ENCODE peak calls at places on chromosomes 16 and 17, in eight cellular contexts. One of them, this sample, is unnamed.

GRCh38 chr17:15348030-15348429 is 6.6 kb upstream of the TEKT3 start:
- DNase-seq in omental fat pad: no peak
- DNase-seq in fibroblast of the aortic adventitia: peak
- DNase-seq in adrenal gland: no peak
- DNase-seq in astrocyte of the spinal cord: peak
- DNase-seq in HFF-Myc: no peak
- DNase-seq in BJ: peak
- DNase-seq in progenitor cell of endocrine pancreas: no peak
- DNase-seq in this sample: no peak

GRCh38 chr17:48555616-48556533 is 11.0 kb upstream of the HOXB2 start:
- DNase-seq in BJ: no peak
- DNase-seq in progenitor cell of endocrine pancreas: no peak
- DNase-seq in fibroblast of the aortic adventitia: peak
- DNase-seq in adrenal gland: no peak
- DNase-seq in omental fat pad: no peak
- DNase-seq in HFF-Myc: no peak
- DNase-seq in astrocyte of the spinal cord: peak
- DNase-seq in this sample: no peak

GRCh38 chr17:15451681-15452080 is 15.7 kb downstream of the CDRT4 start:
- DNase-seq in adrenal gland: no peak
- DNase-seq in BJ: no peak
- DNase-seq in astrocyte of the spinal cord: no peak
- DNase-seq in progenitor cell of endocrine pancreas: no peak
- DNase-seq in HFF-Myc: no peak
- DNase-seq in omental fat pad: no peak
- DNase-seq in fibroblast of the aortic adventitia: no peak
- DNase-seq in this sample: no peak

GRCh38 chr17:27533068-27533397 is 76.8 kb downstream of the KSR1 start:
- DNase-seq in omental fat pad: no peak
- DNase-seq in fibroblast of the aortic adventitia: no peak
- DNase-seq in adrenal gland: no peak
- DNase-seq in HFF-Myc: no peak
- DNase-seq in progenitor cell of endocrine pancreas: no peak
- DNase-seq in BJ: no peak
- DNase-seq in astrocyte of the spinal cord: no peak
- DNase-seq in this sample: no peak

GRCh38 chr17:8875957-8876356 is 8.5 kb upstream of the PIK3R6 start:
- DNase-seq in omental fat pad: no peak
- DNase-seq in adrenal gland: no peak
- DNase-seq in BJ: no peak
- DNase-seq in HFF-Myc: peak
- DNase-seq in astrocyte of the spinal cord: peak
- DNase-seq in progenitor cell of endocrine pancreas: no peak
- DNase-seq in fibroblast of the aortic adventitia: peak
- DNase-seq in this sample: no peak

GRCh38 chr17:8885968-8886674 is 18.6 kb upstream of the PIK3R6 start:
- DNase-seq in omental fat pad: no peak
- DNase-seq in HFF-Myc: no peak
- DNase-seq in fibroblast of the aortic adventitia: no peak
- DNase-seq in progenitor cell of endocrine pancreas: no peak
- DNase-seq in BJ: no peak
- DNase-seq in adrenal gland: no peak
- DNase-seq in astrocyte of the spinal cord: no peak
- DNase-seq in this sample: no peak

GRCh38 chr16:83923581-83924365 is 24.9 kb downstream of the MLYCD start:
- DNase-seq in HFF-Myc: no peak
- DNase-seq in omental fat pad: no peak
- DNase-seq in BJ: no peak
- DNase-seq in progenitor cell of endocrine pancreas: no peak
- DNase-seq in astrocyte of the spinal cord: no peak
- DNase-seq in adrenal gland: no peak
- DNase-seq in fibroblast of the aortic adventitia: no peak
- DNase-seq in this sample: no peak

GRCh38 chr16:85425061-85425662 is 188.0 kb upstream of the GSE1 start:
- DNase-seq in omental fat pad: no peak
- DNase-seq in BJ: no peak
- DNase-seq in astrocyte of the spinal cord: no peak
- DNase-seq in progenitor cell of endocrine pancreas: peak
- DNase-seq in adrenal gland: no peak
- DNase-seq in HFF-Myc: no peak
- DNase-seq in fibroblast of the aortic adventitia: no peak
- DNase-seq in this sample: no peak

GRCh38 chr17:42679001-42679491 is 2.3 kb upstream of the PLEKHH3 start:
- DNase-seq in BJ: no peak
- DNase-seq in HFF-Myc: no peak
- DNase-seq in astrocyte of the spinal cord: peak
- DNase-seq in adrenal gland: no peak
- DNase-seq in progenitor cell of endocrine pancreas: no peak
- DNase-seq in fibroblast of the aortic adventitia: peak
- DNase-seq in omental fat pad: no peak
- DNase-seq in this sample: no peak

GRCh38 chr16:27853101-27853500 is 210.4 kb downstream of the GSG1L start:
- DNase-seq in omental fat pad: no peak
- DNase-seq in fibroblast of the aortic adventitia: no peak
- DNase-seq in progenitor cell of endocrine pancreas: no peak
- DNase-seq in adrenal gland: no peak
- DNase-seq in BJ: no peak
- DNase-seq in astrocyte of the spinal cord: no peak
- DNase-seq in HFF-Myc: no peak
- DNase-seq in this sample: no peak

GRCh38 chr17:38728290-38728831 is 1.8 kb upstream of the CISD3 start:
- DNase-seq in omental fat pad: no peak
- DNase-seq in astrocyte of the spinal cord: no peak
- DNase-seq in BJ: no peak
- DNase-seq in HFF-Myc: no peak
- DNase-seq in progenitor cell of endocrine pancreas: no peak
- DNase-seq in fibroblast of the aortic adventitia: no peak
- DNase-seq in adrenal gland: no peak
- DNase-seq in this sample: no peak

GRCh38 chr17:56593073-56593740 is at the start of gene NOG:
- DNase-seq in HFF-Myc: no peak
- DNase-seq in progenitor cell of endocrine pancreas: peak
- DNase-seq in omental fat pad: no peak
- DNase-seq in BJ: no peak
- DNase-seq in fibroblast of the aortic adventitia: peak
- DNase-seq in astrocyte of the spinal cord: peak
- DNase-seq in adrenal gland: peak
- DNase-seq in this sample: peak

GRCh38 chr16:62058412-62058811 is 22.2 kb upstream of the CDH8 start:
- DNase-seq in HFF-Myc: no peak
- DNase-seq in BJ: no peak
- DNase-seq in progenitor cell of endocrine pancreas: no peak
- DNase-seq in fibroblast of the aortic adventitia: no peak
- DNase-seq in astrocyte of the spinal cord: no peak
- DNase-seq in adrenal gland: no peak
- DNase-seq in omental fat pad: no peak
- DNase-seq in this sample: no peak

GRCh38 chr17:79073706-79074088 is 927 bp upstream of the ENGASE start:
- DNase-seq in BJ: no peak
- DNase-seq in omental fat pad: no peak
- DNase-seq in HFF-Myc: no peak
- DNase-seq in fibroblast of the aortic adventitia: no peak
- DNase-seq in adrenal gland: no peak
- DNase-seq in astrocyte of the spinal cord: no peak
- DNase-seq in progenitor cell of endocrine pancreas: no peak
- DNase-seq in this sample: no peak

GRCh38 chr16:87757841-87758426 is 7.9 kb downstream of the KLHDC4 start:
- DNase-seq in astrocyte of the spinal cord: no peak
- DNase-seq in HFF-Myc: no peak
- DNase-seq in progenitor cell of endocrine pancreas: no peak
- DNase-seq in BJ: no peak
- DNase-seq in adrenal gland: no peak
- DNase-seq in omental fat pad: no peak
- DNase-seq in fibroblast of the aortic adventitia: no peak
- DNase-seq in this sample: no peak

GRCh38 chr16:275041-275621 is 613 bp downstream of the RGS11 start:
- DNase-seq in astrocyte of the spinal cord: no peak
- DNase-seq in omental fat pad: no peak
- DNase-seq in progenitor cell of endocrine pancreas: no peak
- DNase-seq in BJ: no peak
- DNase-seq in adrenal gland: no peak
- DNase-seq in HFF-Myc: no peak
- DNase-seq in fibroblast of the aortic adventitia: no peak
- DNase-seq in this sample: no peak

GRCh38 chr16:88005148-88005547 is 53.9 kb downstream of the BANP start:
- DNase-seq in HFF-Myc: no peak
- DNase-seq in progenitor cell of endocrine pancreas: no peak
- DNase-seq in adrenal gland: no peak
- DNase-seq in astrocyte of the spinal cord: no peak
- DNase-seq in omental fat pad: no peak
- DNase-seq in BJ: no peak
- DNase-seq in fibroblast of the aortic adventitia: peak
- DNase-seq in this sample: no peak

GRCh38 chr16:31216552-31217530 is at the start of gene PYDC1:
- DNase-seq in astrocyte of the spinal cord: no peak
- DNase-seq in HFF-Myc: no peak
- DNase-seq in progenitor cell of endocrine pancreas: no peak
- DNase-seq in BJ: no peak
- DNase-seq in adrenal gland: no peak
- DNase-seq in omental fat pad: no peak
- DNase-seq in fibroblast of the aortic adventitia: no peak
- DNase-seq in this sample: no peak

GRCh38 chr16:85715169-85716015 is 26.6 kb upstream of the GINS2 start:
- DNase-seq in fibroblast of the aortic adventitia: peak
- DNase-seq in adrenal gland: no peak
- DNase-seq in omental fat pad: no peak
- DNase-seq in BJ: no peak
- DNase-seq in progenitor cell of endocrine pancreas: no peak
- DNase-seq in astrocyte of the spinal cord: no peak
- DNase-seq in HFF-Myc: no peak
- DNase-seq in this sample: no peak

GRCh38 chr16:57906385-57907316 is 64.3 kb downstream of the CNGB1 start:
- DNase-seq in omental fat pad: no peak
- DNase-seq in fibroblast of the aortic adventitia: no peak
- DNase-seq in astrocyte of the spinal cord: no peak
- DNase-seq in adrenal gland: no peak
- DNase-seq in progenitor cell of endocrine pancreas: no peak
- DNase-seq in HFF-Myc: no peak
- DNase-seq in BJ: no peak
- DNase-seq in this sample: peak

GRCh38 chr16:75265911-75266701 is 14.7 kb upstream of the BCAR1 start:
- DNase-seq in progenitor cell of endocrine pancreas: peak
- DNase-seq in omental fat pad: no peak
- DNase-seq in fibroblast of the aortic adventitia: peak
- DNase-seq in BJ: no peak
- DNase-seq in astrocyte of the spinal cord: peak
- DNase-seq in HFF-Myc: no peak
- DNase-seq in adrenal gland: peak
- DNase-seq in this sample: peak

GRCh38 chr17:56598471-56598870 is 5.0 kb downstream of the NOG start:
- DNase-seq in BJ: no peak
- DNase-seq in adrenal gland: no peak
- DNase-seq in progenitor cell of endocrine pancreas: no peak
- DNase-seq in fibroblast of the aortic adventitia: no peak
- DNase-seq in HFF-Myc: no peak
- DNase-seq in omental fat pad: no peak
- DNase-seq in astrocyte of the spinal cord: peak
- DNase-seq in this sample: no peak

GRCh38 chr16:11571549-11571948 is 15.2 kb downstream of the LITAF start:
- DNase-seq in BJ: no peak
- DNase-seq in adrenal gland: no peak
- DNase-seq in astrocyte of the spinal cord: no peak
- DNase-seq in fibroblast of the aortic adventitia: no peak
- DNase-seq in progenitor cell of endocrine pancreas: no peak
- DNase-seq in HFF-Myc: no peak
- DNase-seq in omental fat pad: no peak
- DNase-seq in this sample: no peak

GRCh38 chr16:50699345-50700159 is 6.1 kb downstream of the NOD2 start:
- DNase-seq in HFF-Myc: no peak
- DNase-seq in BJ: no peak
- DNase-seq in astrocyte of the spinal cord: no peak
- DNase-seq in progenitor cell of endocrine pancreas: no peak
- DNase-seq in omental fat pad: no peak
- DNase-seq in adrenal gland: no peak
- DNase-seq in fibroblast of the aortic adventitia: no peak
- DNase-seq in this sample: no peak

GRCh38 chr17:75289122-75289831 is at the start of gene SLC25A19:
- DNase-seq in BJ: peak
- DNase-seq in astrocyte of the spinal cord: peak
- DNase-seq in progenitor cell of endocrine pancreas: peak
- DNase-seq in omental fat pad: peak
- DNase-seq in HFF-Myc: peak
- DNase-seq in adrenal gland: peak
- DNase-seq in fibroblast of the aortic adventitia: peak
- DNase-seq in this sample: peak
- TF ChIP-seq CTCF in BJ: peak
- TF ChIP-seq CTCF in astrocyte of the spinal cord: no peak
- TF ChIP-seq CTCF in progenitor cell of endocrine pancreas: peak
- TF ChIP-seq CTCF in omental fat pad: no peak
- TF ChIP-seq CTCF in HFF-Myc: no peak
- TF ChIP-seq CTCF in adrenal gland: no peak
- TF ChIP-seq CTCF in fibroblast of the aortic adventitia: no peak
- TF ChIP-seq CTCF in this sample: peak

DNA sequence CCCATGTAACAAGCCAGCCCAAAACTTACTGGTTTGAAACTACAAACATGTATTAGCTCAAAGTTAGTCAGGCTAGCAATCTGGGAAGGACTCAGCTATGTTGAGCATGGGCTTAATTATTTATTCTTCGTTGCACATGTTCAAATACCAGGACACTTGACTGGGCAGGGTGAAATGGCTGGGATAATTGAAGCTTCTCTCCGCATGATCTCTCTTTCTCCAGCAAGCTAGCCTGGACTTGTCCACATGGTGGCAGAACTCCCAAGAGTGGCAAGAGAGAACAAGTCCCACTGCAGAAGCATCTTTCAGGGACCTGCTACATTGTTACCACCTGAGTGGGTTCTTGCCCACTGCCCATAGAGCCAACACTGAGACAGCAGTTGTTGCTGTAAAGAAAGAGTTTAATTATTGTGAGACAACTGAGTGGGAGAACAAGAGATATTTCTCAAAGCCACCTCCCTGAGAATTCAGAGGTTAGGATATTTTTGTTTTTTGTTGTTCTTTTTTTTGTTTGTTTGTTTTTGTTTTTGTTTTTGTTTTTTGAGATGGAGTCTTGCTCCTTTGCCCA is 16.8 kb upstream of the ATF7IP2 start:
- DNase-seq in BJ: no peak
- DNase-seq in progenitor cell of endocrine pancreas: no peak
- DNase-seq in omental fat pad: no peak
- DNase-seq in fibroblast of the aortic adventitia: no peak
- DNase-seq in HFF-Myc: no peak
- DNase-seq in astrocyte of the spinal cord: no peak
- DNase-seq in adrenal gland: no peak
- DNase-seq in this sample: no peak
- TF ChIP-seq CTCF in BJ: no peak
- TF ChIP-seq CTCF in progenitor cell of endocrine pancreas: no peak
- TF ChIP-seq CTCF in omental fat pad: no peak
- TF ChIP-seq CTCF in fibroblast of the aortic adventitia: no peak
- TF ChIP-seq CTCF in HFF-Myc: peak
- TF ChIP-seq CTCF in astrocyte of the spinal cord: no peak
- TF ChIP-seq CTCF in adrenal gland: no peak
- TF ChIP-seq CTCF in this sample: no peak

GRCh38 chr16:4511441-4512082 is 27.0 kb downstream of the CDIP1 start:
- DNase-seq in progenitor cell of endocrine pancreas: peak
- DNase-seq in adrenal gland: no peak
- DNase-seq in fibroblast of the aortic adventitia: peak
- DNase-seq in BJ: no peak
- DNase-seq in omental fat pad: no peak
- DNase-seq in astrocyte of the spinal cord: peak
- DNase-seq in HFF-Myc: no peak
- DNase-seq in this sample: peak
- TF ChIP-seq CTCF in progenitor cell of endocrine pancreas: peak
- TF ChIP-seq CTCF in adrenal gland: peak
- TF ChIP-seq CTCF in fibroblast of the aortic adventitia: peak
- TF ChIP-seq CTCF in BJ: peak
- TF ChIP-seq CTCF in omental fat pad: no peak
- TF ChIP-seq CTCF in astrocyte of the spinal cord: peak
- TF ChIP-seq CTCF in HFF-Myc: peak
- TF ChIP-seq CTCF in this sample: peak

GRCh38 chr17:50596191-50597037 is 35.9 kb downstream of the CACNA1G start:
- DNase-seq in BJ: no peak
- DNase-seq in fibroblast of the aortic adventitia: no peak
- DNase-seq in omental fat pad: no peak
- DNase-seq in progenitor cell of endocrine pancreas: no peak
- DNase-seq in HFF-Myc: no peak
- DNase-seq in astrocyte of the spinal cord: no peak
- DNase-seq in adrenal gland: no peak
- DNase-seq in this sample: peak
- TF ChIP-seq CTCF in BJ: peak
- TF ChIP-seq CTCF in fibroblast of the aortic adventitia: peak
- TF ChIP-seq CTCF in omental fat pad: no peak
- TF ChIP-seq CTCF in progenitor cell of endocrine pancreas: peak
- TF ChIP-seq CTCF in HFF-Myc: peak
- TF ChIP-seq CTCF in astrocyte of the spinal cord: peak
- TF ChIP-seq CTCF in adrenal gland: peak
- TF ChIP-seq CTCF in this sample: peak

This sample was measured in neural crest cell.